ENCODE peak calls at places on chromosomes 2 and 18, in ten cellular contexts. N is lower leg skin, B is GM12878, G is heart left ventricle, H is body of pancreas, L is IMR-90, V is endothelial cell of umbilical vein, C is A549, E is erythroblast, U is GM12891. Z is an unnamed sample.

GRCh38 chr2:102048465-102048864 is 56.7 kb downstream of the IL1R2 start:
- DNase-seq in B (no peak), C (no peak), E (no peak), V (peak; percentile 25), G (peak; percentile 66), U (no peak), L (peak; percentile 73), N (no peak), H (no peak), Z (peak; percentile 71)

GRCh38 chr2:2832657-2833056 is 501.6 kb upstream of the MYT1L start:
- DNase-seq in N (no peak), B (no peak), C (no peak), E (no peak), V (no peak), L (no peak), H (no peak), U (no peak), G (no peak), Z (no peak)

GRCh38 chr2:103656558-103656957 is 894.7 kb downstream of the TMEM182 start:
- DNase-seq in B (no peak), H (no peak), G (no peak), C (no peak), U (no peak), E (no peak), N (no peak), V (no peak), L (no peak), Z (no peak)

GRCh38 chr2:231930601-231931281 is 4.5 kb upstream of the NPPC start:
- DNase-seq in G (peak; percentile 75), N (peak; percentile 66), H (no peak), U (no peak), V (no peak), C (no peak), E (no peak), B (no peak), L (no peak), Z (peak; percentile 66)

GRCh38 chr2:60290534-60290933 is 262.9 kb downstream of the BCL11A start:
- DNase-seq in C (no peak), H (no peak), U (no peak), V (no peak), N (no peak), B (no peak), L (no peak), E (no peak), G (no peak), Z (no peak)

GRCh38 chr2:150566289-150566688 is 78.8 kb upstream of the RND3 start:
- DNase-seq in B (no peak), V (no peak), N (no peak), C (no peak), E (no peak), L (peak; percentile 34), U (no peak), H (no peak), G (no peak), Z (no peak)

GRCh38 chr2:48205137-48205798 is 299.0 kb upstream of the FBXO11 start:
- DNase-seq in N (no peak), E (peak; percentile 50), V (no peak), H (no peak), L (peak; percentile 8), C (no peak), U (no peak), B (peak; percentile 48), G (no peak), Z (no peak)

GRCh38 chr2:179273461-179273962 is 8.9 kb upstream of the SESTD1 start:
- DNase-seq in H (no peak), E (no peak), N (no peak), C (no peak), V (no peak), G (no peak), L (peak; percentile 24), B (no peak), U (no peak), Z (no peak)

GRCh38 chr2:10873790-10874437 is 37.8 kb upstream of the KCNF1 start:
- DNase-seq in B (no peak), E (no peak), N (no peak), H (no peak), U (no peak), V (no peak), G (peak; percentile 76), C (no peak), L (peak; percentile 62), Z (no peak)

GRCh38 chr2:27263287-27264252 is 723 bp upstream of the SLC30A3 start:
- DNase-seq in G (no peak), E (no peak), N (no peak), H (no peak), V (peak; percentile 31), B (no peak), L (no peak), C (no peak), U (no peak), Z (no peak)

GRCh38 chr2:176162911-176163654 is 6.0 kb downstream of the HOXD3 start:
- DNase-seq in N (peak; percentile 54), B (no peak), U (no peak), G (no peak), E (no peak), L (no peak), H (no peak), V (no peak), C (no peak), Z (no peak)

GRCh38 chr18:75904416-75904815 is 476.9 kb upstream of the SMIM21 start:
- DNase-seq in V (no peak), C (no peak), G (no peak), U (no peak), N (no peak), E (no peak), H (no peak), B (no peak), L (no peak), Z (no peak)

GRCh38 chr2:33378551-33379220 is 97.8 kb upstream of the RASGRP3 start:
- DNase-seq in U (no peak), G (peak; percentile 36), E (no peak), V (no peak), H (no peak), L (peak; percentile 52), N (no peak), B (no peak), C (no peak), Z (no peak)

GRCh38 chr2:11914455-11914854 is 168.0 kb downstream of the LPIN1 start:
- DNase-seq in L (no peak), U (no peak), C (no peak), H (no peak), G (peak; percentile 38), V (no peak), N (no peak), E (no peak), B (no peak), Z (peak; percentile 78)

GRCh38 chr2:144217853-144218633 is 301.9 kb downstream of the ZEB2 start:
- DNase-seq in H (no peak), C (no peak), B (no peak), N (no peak), U (no peak), V (no peak), G (no peak), L (peak; percentile 35), E (no peak), Z (no peak)

GRCh38 chr2:151241224-151241623 is 20.4 kb downstream of the RBM43 start:
- DNase-seq in C (no peak), E (no peak), B (no peak), L (peak; percentile 36), N (no peak), H (no peak), V (no peak), U (no peak), G (no peak), Z (no peak)

GRCh38 chr2:171999604-172000469 is at the start of gene METAP1D:
- DNase-seq in E (peak; percentile 94), V (peak; percentile 94), H (peak; percentile 95), C (peak; percentile 81), G (peak; percentile 93), U (peak; percentile 95), B (peak; percentile 70), N (peak; percentile 94), L (peak; percentile 88), Z (peak; percentile 80)
- TF ChIP-seq POLR2A in E (peak; percentile 90), V (peak; percentile 82), H (peak; percentile 60), C (peak; percentile 94), G (peak; percentile 74), U (peak; percentile 94), B (peak; percentile 98), N (no peak), L (peak; percentile 80), Z (peak; percentile 64)

DNA sequence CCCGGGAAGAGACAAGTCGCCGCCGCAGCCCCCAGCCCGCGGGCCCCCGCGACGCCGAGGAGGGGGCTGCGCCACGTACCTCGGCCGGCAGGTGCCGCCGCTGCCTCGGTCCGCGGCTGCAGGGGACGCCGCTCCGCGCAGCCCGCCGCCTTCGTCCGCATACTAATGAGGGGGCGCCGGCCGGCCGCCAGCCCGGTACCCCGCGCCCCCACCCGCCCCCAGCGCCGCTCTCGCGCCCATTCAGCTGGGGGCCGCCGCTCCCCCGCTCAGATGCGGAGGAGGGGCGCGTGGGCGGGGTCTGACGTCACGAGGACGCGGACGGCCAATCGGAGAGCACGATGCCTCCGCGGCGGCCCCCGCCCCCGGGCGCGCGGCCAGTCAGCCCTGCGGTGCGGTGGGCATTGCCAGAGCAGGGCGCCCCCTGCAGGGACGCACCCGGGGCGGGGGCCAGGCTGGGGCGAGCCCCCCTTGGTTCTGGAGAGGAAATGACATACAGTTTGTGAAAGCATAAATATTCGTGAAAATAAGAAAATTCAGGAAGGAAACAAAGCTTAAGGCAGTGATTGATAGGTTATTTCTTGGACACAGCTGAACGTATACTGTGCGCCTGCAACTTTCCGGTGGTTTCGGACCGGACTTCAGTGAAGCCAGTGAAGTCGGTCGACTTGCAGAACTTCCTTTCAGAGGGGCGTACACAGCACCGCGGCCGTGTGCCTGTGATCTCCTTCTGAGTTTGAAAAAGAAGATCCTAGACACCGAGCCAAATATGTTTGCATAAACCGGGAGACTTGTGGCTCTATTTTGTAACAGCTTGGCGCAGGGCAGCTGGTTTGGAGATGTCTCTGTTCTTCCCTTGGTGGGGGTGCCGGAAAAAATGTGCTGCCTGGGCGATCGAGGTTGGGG is at the start of gene ST3GAL5:
- DNase-seq in L (peak; percentile 75), U (peak; percentile 83), B (peak; percentile 51), G (peak; percentile 91), H (peak; percentile 93), C (peak; percentile 81), E (peak; percentile 79), N (peak; percentile 98), V (peak; percentile 97), Z (peak; percentile 84)
- TF ChIP-seq POLR2A in L (no peak), U (no peak), B (peak; percentile 39), G (peak; percentile 8), H (peak; percentile 35), C (peak; percentile 22), E (no peak), N (no peak), V (peak; percentile 40), Z (peak; percentile 48)

GRCh38 chr18:9013926-9014373 is 88.5 kb upstream of the NDUFV2 start:
- DNase-seq in L (no peak), C (no peak), N (no peak), V (no peak), G (no peak), E (peak; percentile 22), B (no peak), H (no peak), U (no peak), Z (no peak)
- TF ChIP-seq POLR2A in L (no peak), C (no peak), N (no peak), V (no peak), G (no peak), E (no peak), B (no peak), H (no peak), U (no peak), Z (no peak)

GRCh38 chr2:178112202-178113152 is at the start of gene RBM45:
- DNase-seq in G (peak; percentile 93), V (peak; percentile 84), C (peak; percentile 87), B (peak; percentile 60), U (peak; percentile 79), N (peak; percentile 98), E (peak; percentile 94), H (peak; percentile 94), L (peak; percentile 89), Z (peak; percentile 83)
- TF ChIP-seq POLR2A in G (peak; percentile 52), V (peak; percentile 92), C (peak; percentile 94), B (peak; percentile 96), U (peak; percentile 85), N (no peak), E (peak; percentile 89), H (peak; percentile 61), L (peak; percentile 65), Z (peak; percentile 26)